ENCODE peak calls at places on chromosomes 11 and 22, in seven cellular contexts. F, K, T, H, Z, Y and G are unnamed samples.

GRCh38 chr22:37647928-37648327 is 8.5 kb downstream of the SH3BP1 start:
- DNase-seq in Y (no peak), T (no peak), Z (peak), F (no peak), H (no peak), K (peak), G (no peak)

GRCh38 chr11:122042981-122043380 is 73.0 kb downstream of the BLID start:
- DNase-seq in T (no peak), H (no peak), Z (no peak), Y (no peak), F (peak), K (no peak), G (no peak)

GRCh38 chr11:131739243-131739882 is 368.9 kb downstream of the NTM start:
- DNase-seq in H (no peak), Y (no peak), F (peak), K (no peak), T (peak), Z (no peak), G (no peak)

GRCh38 chr11:102553835-102554282 is 23.3 kb upstream of the MMP7 start:
- DNase-seq in H (peak), K (no peak), Z (no peak), F (no peak), T (no peak), Y (no peak), G (no peak)

GRCh38 chr11:47711225-47711624 is 3.9 kb downstream of the AGBL2 start:
- DNase-seq in T (peak), K (no peak), Z (no peak), H (no peak), F (no peak), Y (no peak), G (no peak)

GRCh38 chr11:68014966-68015447 is 4.9 kb downstream of the ALDH3B1 start:
- DNase-seq in Z (no peak), H (no peak), T (no peak), F (no peak), K (no peak), Y (no peak), G (no peak)

GRCh38 chr22:25747245-25747944 is 5.4 kb downstream of the MYO18B start:
- DNase-seq in Z (peak), H (peak), T (no peak), F (peak), K (peak), Y (no peak), G (peak)

GRCh38 chr11:106691807-106692365 is 326.4 kb downstream of the GUCY1A2 start:
- DNase-seq in Z (peak), H (no peak), K (no peak), F (peak), T (no peak), Y (no peak), G (no peak)

GRCh38 chr11:121643530-121644512 is 191.1 kb upstream of the SORL1-AS1 start:
- DNase-seq in H (no peak), Z (no peak), F (no peak), K (no peak), T (peak), Y (no peak), G (no peak)

GRCh38 chr22:46657996-46658947 is 38.1 kb downstream of the GRAMD4 start:
- DNase-seq in F (no peak), Z (no peak), H (peak), K (no peak), Y (no peak), T (no peak), G (no peak)

GRCh38 chr11:68264244-68264643 is 7.5 kb downstream of the C11orf24 start:
- DNase-seq in Z (no peak), K (no peak), Y (no peak), H (no peak), T (no peak), F (no peak), G (no peak)

GRCh38 chr22:29744902-29745301 is 21.9 kb downstream of the ZMAT5 start:
- DNase-seq in T (no peak), Z (peak), K (no peak), H (peak), Y (no peak), F (peak), G (no peak)

GRCh38 chr22:29243874-29244446 is 23.8 kb downstream of the RHBDD3 start:
- DNase-seq in Y (no peak), Z (no peak), T (no peak), F (no peak), H (no peak), K (no peak), G (no peak)

GRCh38 chr11:130051077-130051476 is 18.6 kb upstream of the APLP2 start:
- DNase-seq in F (peak), T (no peak), H (no peak), K (no peak), Z (no peak), Y (no peak), G (no peak)

GRCh38 chr11:117565709-117566108 is 231.3 kb downstream of the DSCAML1 start:
- DNase-seq in F (no peak), Z (no peak), T (no peak), H (no peak), K (no peak), Y (no peak), G (no peak)

GRCh38 chr11:111734383-111735261 is 31.6 kb downstream of the PPP2R1B start:
- DNase-seq in Y (no peak), F (no peak), T (no peak), K (no peak), H (no peak), Z (no peak), G (no peak)

GRCh38 chr11:8610532-8611116 is 16.6 kb upstream of the STK33 start:
- DNase-seq in Y (no peak), T (peak), F (no peak), Z (no peak), K (peak), H (no peak), G (no peak)

GRCh38 chr22:24230911-24231656 is 13.8 kb downstream of the GGT5 start:
- DNase-seq in H (no peak), F (no peak), T (peak), Y (peak), K (peak), Z (no peak), G (no peak)

GRCh38 chr11:78654866-78655265 is 80.2 kb upstream of the NARS2 start:
- DNase-seq in Y (peak), T (no peak), K (no peak), Z (no peak), F (no peak), H (no peak), G (no peak)

GRCh38 chr11:76599041-76600013 is 71.2 kb downstream of the LRRC32 start:
- DNase-seq in K (no peak), Y (peak), Z (peak), H (no peak), T (peak), F (peak), G (no peak)

GRCh38 chr11:95459268-95460040 is 228.5 kb upstream of the SESN3 start:
- DNase-seq in T (no peak), Z (peak), F (no peak), K (no peak), H (peak), Y (no peak), G (no peak)

GRCh38 chr11:12220305-12220704 is 109.9 kb downstream of the MICAL2 start:
- DNase-seq in F (no peak), K (no peak), T (no peak), H (no peak), Z (no peak), Y (no peak), G (no peak)

GRCh38 chr11:119107538-119108150 is 500 bp downstream of the C2CD2L start:
- DNase-seq in F (no peak), Z (no peak), T (no peak), K (no peak), H (no peak), Y (no peak), G (no peak)

GRCh38 chr22:23068832-23069385 is 1.4 kb upstream of the GNAZ start:
- DNase-seq in Z (no peak), H (no peak), Y (no peak), K (no peak), F (no peak), T (no peak), G (no peak)
- H3K4me3 ChIP-seq in Z (no peak), H (no peak), Y (no peak), K (no peak), F (no peak), T (peak), G (peak)

GRCh38 chr11:97683733-97684132 is 1293.9 kb downstream of the JRKL start:
- DNase-seq in T (peak), Z (no peak), K (no peak), F (no peak), Y (no peak), H (peak), G (no peak)
- TF ChIP-seq CTCF in T (peak), Z (no peak), K (no peak), F (no peak), Y (no peak), H (peak), G (no peak)

DNA sequence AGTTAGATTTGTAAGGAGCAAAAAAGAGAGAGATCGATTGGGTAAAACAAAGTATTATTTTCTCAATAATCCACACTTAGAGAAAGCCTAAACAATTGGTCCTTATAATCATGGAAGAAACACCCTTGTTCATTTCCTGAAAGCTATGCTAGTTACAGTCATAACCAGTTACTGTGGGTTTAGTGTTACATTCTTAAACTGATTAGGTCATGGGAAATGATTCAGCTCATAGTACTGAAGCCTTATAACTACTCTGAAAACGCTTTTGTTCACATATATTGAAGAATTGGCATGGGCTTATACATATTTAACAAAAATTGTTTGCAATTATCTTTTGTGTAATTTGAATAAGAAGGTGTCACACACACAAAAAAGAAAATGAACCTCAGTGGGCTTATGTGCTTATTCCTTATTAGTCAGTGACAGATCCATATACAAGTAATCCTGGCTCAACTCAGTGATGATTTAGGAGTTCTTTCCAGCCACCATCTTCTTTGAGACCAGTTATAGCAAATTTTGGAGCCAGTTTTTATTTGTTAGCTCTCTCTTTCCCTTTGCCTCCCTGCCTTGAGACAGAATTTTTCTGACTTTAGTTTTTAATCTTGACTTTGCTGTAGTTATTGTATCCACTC is 198.5 kb upstream of the CTSC start:
- DNase-seq in H (peak), T (no peak), Z (peak), Y (no peak), K (no peak), F (peak), G (no peak)
- H3K27ac ChIP-seq in H (peak), T (no peak), Z (peak), Y (no peak), K (no peak), F (peak), G (no peak)

DNA sequence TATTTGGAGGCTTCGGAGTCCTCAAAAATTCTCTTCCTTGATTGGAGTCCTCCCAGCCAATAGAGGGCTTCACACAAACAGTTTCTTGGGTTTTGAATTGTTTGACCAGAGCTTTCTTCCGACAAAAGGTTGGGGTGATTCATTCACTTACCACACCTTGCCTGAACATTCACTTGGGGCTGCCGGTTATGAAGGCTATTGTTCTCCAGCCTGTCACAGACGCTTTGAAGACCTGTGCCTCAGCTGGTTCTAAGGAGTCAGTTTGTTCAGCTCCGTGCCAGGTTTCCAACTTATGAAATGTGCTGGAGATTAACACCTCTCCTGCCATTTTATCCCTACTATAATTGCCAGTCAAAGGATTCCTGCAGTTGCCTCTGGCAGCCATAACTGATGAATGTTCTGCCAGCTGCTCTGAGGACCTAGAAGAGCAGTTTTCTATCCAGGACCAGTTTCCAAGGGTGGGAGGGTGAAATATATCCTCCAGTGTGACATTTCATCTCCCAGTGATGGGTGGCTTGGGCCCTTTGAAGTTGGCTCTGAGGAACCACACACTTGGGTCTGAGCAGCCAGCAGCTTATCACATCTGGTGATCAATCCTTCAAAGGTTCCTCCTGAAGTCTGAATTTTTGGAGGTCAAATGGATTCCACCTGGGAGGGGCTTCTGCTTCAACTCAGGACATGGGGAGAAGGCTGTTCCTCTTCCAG is 31.4 kb downstream of the LIMK2 start:
- DNase-seq in Y (no peak), F (no peak), K (no peak), Z (peak), H (peak), T (no peak), G (no peak)
- H3K4me3 ChIP-seq in Y (no peak), F (no peak), K (no peak), Z (no peak), H (peak), T (no peak), G (no peak)

GRCh38 chr11:127493330-127493729 is 492.8 kb upstream of the KIRREL3 start:
- DNase-seq in F (peak), H (peak), T (peak), Z (peak), K (no peak), Y (no peak), G (no peak)
- TF ChIP-seq CTCF in F (peak), H (peak), T (peak), Z (no peak), K (peak), Y (no peak), G (no peak)

GRCh38 chr11:62925745-62926668 is 4.8 kb upstream of the CHRM1 start:
- DNase-seq in T (peak), H (no peak), Z (no peak), K (no peak), Y (no peak), F (no peak), G (no peak)

GRCh38 chr11:62926669-62927455 is 5.7 kb upstream of the CHRM1 start:
- DNase-seq in Y (no peak), K (no peak), F (no peak), H (no peak), T (no peak), Z (no peak), G (no peak)

GRCh38 chr11:62925308-62925707 is 4.1 kb upstream of the CHRM1 start:
- DNase-seq in K (no peak), F (no peak), Z (no peak), T (peak), Y (no peak), H (no peak), G (no peak)

GRCh38 chr11:62930157-62930556 is 9.0 kb upstream of the CHRM1 start:
- DNase-seq in Y (no peak), H (no peak), Z (no peak), F (no peak), T (no peak), K (no peak), G (no peak)

GRCh38 chr11:62928011-62928410 is 6.8 kb upstream of the CHRM1 start:
- DNase-seq in Y (no peak), H (no peak), Z (no peak), T (no peak), F (no peak), K (no peak), G (no peak)
- H3K27ac ChIP-seq in Y (no peak), H (no peak), Z (no peak), T (no peak), F (no peak), K (no peak), G (no peak)

GRCh38 chr11:65026810-65027209 is 429 bp upstream of the SNX15 start:
- DNase-seq in Z (no peak), K (no peak), H (no peak), F (peak), T (no peak), Y (no peak), G (no peak)
- H3K4me3 ChIP-seq in Z (no peak), K (no peak), H (peak), F (peak), T (peak), Y (peak), G (peak)

GRCh38 chr11:115462004-115462541 is 42.1 kb downstream of the CADM1 start:
- DNase-seq in F (peak), Y (no peak), Z (peak), T (peak), K (peak), H (no peak), G (no peak)
- TF ChIP-seq CTCF in F (no peak), Y (no peak), Z (no peak), T (peak), K (no peak), H (no peak), G (no peak)